ENCODE peak calls at places on chromosomes 6 and 20, in four cellular contexts. R, V, J and T are unnamed samples.

GRCh38 chr6:83431545-83432165 is 804 bp upstream of the ME1 start:
- DNase-seq in J (no peak), R (no peak), V (no peak), T (no peak)

GRCh38 chr6:34082816-34083215 is 63.1 kb downstream of the GRM4 start:
- DNase-seq in R (no peak), J (no peak), V (no peak), T (no peak)

GRCh38 chr20:58071500-58071804 is 157.0 kb downstream of the ANKRD60 start:
- DNase-seq in V (no peak), R (no peak), J (no peak), T (no peak)

GRCh38 chr6:123901441-123901840 is 97.8 kb downstream of the NKAIN2 start:
- DNase-seq in R (no peak), V (no peak), J (no peak), T (no peak)

GRCh38 chr6:35687658-35688604 is 784 bp downstream of the FKBP5 start:
- DNase-seq in J (peak; percentile 64), R (peak; percentile 76), V (peak; percentile 71), T (peak; percentile 52)

GRCh38 chr6:7542878-7543394 is 1.5 kb downstream of the DSP start:
- DNase-seq in V (peak; percentile 23), R (no peak), J (peak; percentile 30), T (no peak)

GRCh38 chr6:80767808-80768207 is 661.3 kb downstream of the BCKDHB start:
- DNase-seq in J (peak; percentile 16), R (peak; percentile 72), V (no peak), T (no peak)

GRCh38 chr6:137693737-137694136 is 173.3 kb upstream of the TNFAIP3 start:
- DNase-seq in R (no peak), V (no peak), J (no peak), T (no peak)

GRCh38 chr20:22700387-22700786 is 116.0 kb upstream of the FOXA2 start:
- DNase-seq in J (no peak), R (peak; percentile 79), V (no peak), T (no peak)

GRCh38 chr6:100246206-100246605 is 218.5 kb downstream of the SIM1 start:
- DNase-seq in R (no peak), J (no peak), V (no peak), T (no peak)

DNA sequence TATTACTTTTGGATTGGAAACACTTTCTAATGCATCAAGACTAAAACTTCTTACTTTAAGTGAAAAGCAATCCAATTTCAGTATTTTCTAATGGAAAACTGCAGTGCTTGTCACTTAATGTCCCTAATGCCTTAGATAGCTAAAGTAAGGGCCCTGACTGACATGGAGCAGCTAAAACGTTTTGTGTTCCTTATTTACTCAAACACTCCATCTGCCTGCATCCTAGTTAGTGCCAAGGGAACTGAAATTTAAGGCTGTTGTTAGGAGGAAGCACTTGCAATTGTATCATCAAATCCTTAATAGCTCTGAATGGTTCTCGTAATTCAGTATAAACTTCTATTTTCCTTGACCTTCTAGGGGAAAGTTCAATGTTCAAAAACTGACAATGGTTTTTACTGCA is 127.4 kb downstream of the GJA10 start:
- DNase-seq in R (no peak), J (no peak), V (no peak), T (no peak)
- H3K27ac ChIP-seq in R (no peak overlapping the region), J (no peak overlapping the region), V (no peak overlapping the region), T (no peak overlapping the region)

GRCh38 chr6:127289934-127290333 is 23.3 kb downstream of the RNF146 start:
- DNase-seq in V (no peak), R (no peak), J (no peak), T (no peak)
- H3K27ac ChIP-seq in V (no peak overlapping the region), R (no peak overlapping the region), J (no peak overlapping the region), T (no peak overlapping the region)

GRCh38 chr20:59845472-59845871 is 88.0 kb downstream of the SYCP2 start:
- DNase-seq in V (no peak), J (no peak), R (no peak), T (no peak)

GRCh38 chr20:59848182-59848581 is 85.3 kb downstream of the SYCP2 start:
- DNase-seq in J (no peak), V (no peak), R (no peak), T (no peak)

GRCh38 chr20:59850018-59850641 is 83.3 kb downstream of the SYCP2 start:
- DNase-seq in R (no peak), J (no peak), V (no peak), T (no peak)
- H3K27ac ChIP-seq in R (no peak overlapping the region), J (no peak overlapping the region), V (no peak overlapping the region), T (no peak overlapping the region)

GRCh38 chr6:25122622-25123237 is 156.4 kb upstream of the CARMIL1 start:
- DNase-seq in J (no peak), R (no peak), V (no peak), T (no peak)
- H3K27ac ChIP-seq in J (peak overlapping the region; percentile 79), R (peak overlapping the region; percentile 31), V (no peak overlapping the region), T (no peak overlapping the region)

DNA sequence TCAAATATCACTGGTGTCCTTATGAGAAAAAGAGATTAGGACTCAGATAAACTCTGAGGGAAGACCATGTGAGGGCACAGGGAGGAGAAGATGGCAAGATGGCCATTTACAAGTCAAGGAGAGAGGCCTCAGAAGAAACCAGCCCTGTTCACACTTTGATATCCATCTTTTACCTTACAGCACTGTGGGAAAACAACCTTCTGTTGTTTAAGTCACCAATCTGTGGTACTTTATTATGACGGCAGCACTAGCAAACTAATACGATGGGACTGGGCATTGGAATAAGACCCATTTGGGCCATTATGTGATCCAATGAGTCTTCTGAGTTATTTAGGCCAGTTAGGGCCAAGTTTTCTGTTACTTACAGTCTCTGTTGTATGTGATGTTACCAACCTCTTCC is 26.4 kb upstream of the CD2AP start:
- DNase-seq in R (no peak), V (no peak), J (no peak), T (no peak)
- H3K27ac ChIP-seq in R (no peak overlapping the region), V (no peak overlapping the region), J (no peak overlapping the region), T (no peak overlapping the region)

GRCh38 chr6:16635291-16635809 is 125.9 kb downstream of the ATXN1 start:
- DNase-seq in J (no peak), R (no peak), V (no peak), T (no peak)
- H3K27ac ChIP-seq in J (no peak overlapping the region), R (no peak overlapping the region), V (no peak overlapping the region), T (no peak overlapping the region)

GRCh38 chr6:13355043-13355945 is 27.0 kb upstream of the TBC1D7 start:
- DNase-seq in R (no peak), J (no peak), V (peak; percentile 20), T (peak; percentile 24)

GRCh38 chr6:13358486-13358885 is 30.1 kb upstream of the TBC1D7 start:
- DNase-seq in J (no peak), V (no peak), R (no peak), T (no peak)

GRCh38 chr6:13354331-13355042 is 26.1 kb upstream of the TBC1D7 start:
- DNase-seq in R (no peak), J (no peak), V (peak; percentile 80), T (no peak)

GRCh38 chr6:13357551-13358075 is 29.3 kb upstream of the TBC1D7 start:
- DNase-seq in J (no peak), V (no peak), R (no peak), T (no peak)

DNA sequence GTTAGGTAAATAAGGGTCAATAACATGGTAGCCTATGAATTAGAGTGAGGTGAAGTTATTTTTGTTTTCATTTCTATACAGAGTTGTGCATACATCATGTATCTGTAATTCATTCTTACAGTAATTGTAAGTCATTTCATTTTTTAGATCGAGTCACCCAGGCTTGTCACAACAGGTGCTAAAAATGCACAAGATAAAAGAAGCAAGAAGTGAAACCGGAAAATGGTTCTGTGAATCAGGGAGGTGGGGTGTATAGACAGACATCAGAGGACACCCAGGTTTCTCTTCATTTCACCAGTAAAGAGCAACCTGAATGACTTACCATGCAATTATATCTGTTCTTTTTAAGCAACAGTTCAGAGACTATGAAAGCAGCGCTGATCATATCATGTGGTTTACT is 27.6 kb upstream of the TBC1D7 start:
- DNase-seq in V (no peak), J (no peak), R (no peak), T (peak; percentile 57)
- H3K27ac ChIP-seq in V (no peak overlapping the region), J (no peak overlapping the region), R (no peak overlapping the region), T (peak overlapping the region; percentile 17)

GRCh38 chr6:53751417-53751816 is 43.4 kb upstream of the LRRC1 start:
- DNase-seq in J (no peak), R (no peak), V (no peak), T (no peak)

GRCh38 chr6:53752856-53753255 is 41.9 kb upstream of the LRRC1 start:
- DNase-seq in J (no peak), R (no peak), V (no peak), T (no peak)

GRCh38 chr6:53750112-53750511 is 44.7 kb upstream of the LRRC1 start:
- DNase-seq in R (no peak), J (no peak), V (no peak), T (no peak)

GRCh38 chr6:53754330-53754729 is 40.5 kb upstream of the LRRC1 start:
- DNase-seq in R (no peak), V (no peak), J (no peak), T (no peak)

GRCh38 chr6:53752440-53752839 is 42.4 kb upstream of the LRRC1 start:
- DNase-seq in J (no peak), R (no peak), V (no peak), T (no peak)
- H3K27ac ChIP-seq in J (no peak overlapping the region), R (no peak overlapping the region), V (no peak overlapping the region), T (no peak overlapping the region)

DNA sequence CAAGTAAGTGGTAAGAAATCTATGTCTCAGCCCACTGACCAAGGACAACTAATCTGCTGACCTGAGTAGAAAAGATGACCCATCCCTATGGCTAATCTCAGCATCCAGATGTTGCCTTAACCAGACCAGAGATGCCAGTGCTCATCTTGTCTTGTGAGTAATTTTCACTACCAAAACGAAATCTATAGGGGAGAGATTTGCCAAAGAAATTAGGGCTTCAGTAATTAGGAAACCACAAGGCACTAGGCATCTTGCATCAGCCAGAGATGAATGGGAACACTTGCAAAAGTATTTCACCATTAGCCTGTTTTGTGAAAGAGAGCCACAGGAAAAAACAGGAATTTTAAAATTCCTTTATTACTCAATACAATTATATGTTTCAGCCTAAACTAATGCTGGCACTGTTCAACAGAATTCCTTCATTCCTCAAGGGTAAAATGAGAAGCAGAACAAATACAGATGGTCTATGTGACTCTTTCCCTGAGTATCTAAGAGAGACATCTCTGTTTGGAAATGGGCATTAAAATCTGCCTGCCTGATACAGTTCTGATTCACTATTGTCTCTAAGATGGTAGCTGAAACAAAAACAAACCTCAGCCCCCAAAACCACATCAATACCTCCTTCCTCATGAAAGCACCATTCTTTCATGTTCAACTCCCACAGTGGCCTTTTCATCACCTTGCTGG is 87.8 kb downstream of the GMDS start:
- DNase-seq in R (no peak), J (no peak), V (no peak), T (peak; percentile 6)
- H3K27ac ChIP-seq in R (peak overlapping the region; percentile 3), J (no peak overlapping the region), V (no peak overlapping the region), T (no peak overlapping the region)

GRCh38 chr6:53513519-53513966 is 31.4 kb downstream of the GCLC start:
- DNase-seq in J (no peak), V (no peak), R (no peak), T (no peak)
- H3K27ac ChIP-seq in J (no peak overlapping the region), V (no peak overlapping the region), R (no peak overlapping the region), T (no peak overlapping the region)